ENCODE peak calls at places on chromosome 17, in eight cellular contexts. One of them, this sample, is unnamed.

GRCh38 chr17:16046966-16047365 is 47.3 kb downstream of the TTC19 start:
- DNase-seq in tibial artery: no peak
- DNase-seq in foreskin fibroblast: no peak
- DNase-seq in brain microvascular endothelial cell: peak
- DNase-seq in CD8-positive, alpha-beta memory T cell: no peak
- DNase-seq in HL-60: no peak
- DNase-seq in lung: no peak
- DNase-seq in cardiac fibroblast: no peak
- DNase-seq in this sample: no peak

GRCh38 chr17:58092101-58092796 is 9.0 kb downstream of the DYNLL2 start:
- DNase-seq in tibial artery: no peak
- DNase-seq in foreskin fibroblast: no peak
- DNase-seq in brain microvascular endothelial cell: no peak
- DNase-seq in CD8-positive, alpha-beta memory T cell: no peak
- DNase-seq in HL-60: no peak
- DNase-seq in lung: no peak
- DNase-seq in cardiac fibroblast: no peak
- DNase-seq in this sample: no peak

GRCh38 chr17:64938925-64939474 is 19.7 kb upstream of the LRRC37A3 start:
- DNase-seq in tibial artery: peak
- DNase-seq in foreskin fibroblast: peak
- DNase-seq in brain microvascular endothelial cell: peak
- DNase-seq in CD8-positive, alpha-beta memory T cell: peak
- DNase-seq in HL-60: peak
- DNase-seq in lung: peak
- DNase-seq in cardiac fibroblast: peak
- DNase-seq in this sample: peak

GRCh38 chr17:50220811-50221210 is 19.4 kb upstream of the COL1A1 start:
- DNase-seq in tibial artery: no peak
- DNase-seq in foreskin fibroblast: no peak
- DNase-seq in brain microvascular endothelial cell: no peak
- DNase-seq in CD8-positive, alpha-beta memory T cell: no peak
- DNase-seq in HL-60: no peak
- DNase-seq in lung: no peak
- DNase-seq in cardiac fibroblast: no peak
- DNase-seq in this sample: no peak

GRCh38 chr17:47072881-47073280 is 93.8 kb upstream of the RPRML start:
- DNase-seq in tibial artery: peak
- DNase-seq in foreskin fibroblast: peak
- DNase-seq in brain microvascular endothelial cell: no peak
- DNase-seq in CD8-positive, alpha-beta memory T cell: no peak
- DNase-seq in HL-60: peak
- DNase-seq in lung: no peak
- DNase-seq in cardiac fibroblast: no peak
- DNase-seq in this sample: no peak

GRCh38 chr17:76957600-76958464 is 89.6 kb downstream of the MGAT5B start:
- DNase-seq in tibial artery: no peak
- DNase-seq in foreskin fibroblast: peak
- DNase-seq in brain microvascular endothelial cell: peak
- DNase-seq in CD8-positive, alpha-beta memory T cell: no peak
- DNase-seq in HL-60: no peak
- DNase-seq in lung: no peak
- DNase-seq in cardiac fibroblast: peak
- DNase-seq in this sample: no peak

GRCh38 chr17:46876926-46877325 is 25.5 kb downstream of the WNT9B start:
- DNase-seq in tibial artery: no peak
- DNase-seq in foreskin fibroblast: no peak
- DNase-seq in brain microvascular endothelial cell: no peak
- DNase-seq in CD8-positive, alpha-beta memory T cell: no peak
- DNase-seq in HL-60: no peak
- DNase-seq in lung: no peak
- DNase-seq in cardiac fibroblast: no peak
- DNase-seq in this sample: no peak

GRCh38 chr17:58335779-58336455 is 7.3 kb upstream of the TSPOAP1 start:
- DNase-seq in tibial artery: no peak
- DNase-seq in foreskin fibroblast: no peak
- DNase-seq in brain microvascular endothelial cell: no peak
- DNase-seq in CD8-positive, alpha-beta memory T cell: peak
- DNase-seq in HL-60: peak
- DNase-seq in lung: no peak
- DNase-seq in cardiac fibroblast: no peak
- DNase-seq in this sample: no peak

GRCh38 chr17:74960739-74961342 is 11.7 kb downstream of the HID1 start:
- DNase-seq in tibial artery: no peak
- DNase-seq in foreskin fibroblast: peak
- DNase-seq in brain microvascular endothelial cell: peak
- DNase-seq in CD8-positive, alpha-beta memory T cell: peak
- DNase-seq in HL-60: peak
- DNase-seq in lung: peak
- DNase-seq in cardiac fibroblast: peak
- DNase-seq in this sample: peak

GRCh38 chr17:7080445-7081041 is 492 bp upstream of the CLEC10A start:
- DNase-seq in tibial artery: peak
- DNase-seq in foreskin fibroblast: no peak
- DNase-seq in brain microvascular endothelial cell: no peak
- DNase-seq in CD8-positive, alpha-beta memory T cell: no peak
- DNase-seq in HL-60: no peak
- DNase-seq in lung: peak
- DNase-seq in cardiac fibroblast: no peak
- DNase-seq in this sample: no peak

GRCh38 chr17:75755205-75755901 is 9.6 kb downstream of the GALK1 start:
- DNase-seq in tibial artery: no peak
- DNase-seq in foreskin fibroblast: peak
- DNase-seq in brain microvascular endothelial cell: no peak
- DNase-seq in CD8-positive, alpha-beta memory T cell: no peak
- DNase-seq in HL-60: no peak
- DNase-seq in lung: no peak
- DNase-seq in cardiac fibroblast: no peak
- DNase-seq in this sample: peak

GRCh38 chr17:6969323-6969726 is 26.5 kb upstream of the ALOX12 start:
- DNase-seq in tibial artery: no peak
- DNase-seq in foreskin fibroblast: no peak
- DNase-seq in brain microvascular endothelial cell: no peak
- DNase-seq in CD8-positive, alpha-beta memory T cell: no peak
- DNase-seq in HL-60: no peak
- DNase-seq in lung: no peak
- DNase-seq in cardiac fibroblast: peak
- DNase-seq in this sample: no peak

GRCh38 chr17:43020789-43021738 is 1.1 kb downstream of the VAT1 start:
- DNase-seq in tibial artery: peak
- DNase-seq in foreskin fibroblast: peak
- DNase-seq in brain microvascular endothelial cell: peak
- DNase-seq in CD8-positive, alpha-beta memory T cell: no peak
- DNase-seq in HL-60: peak
- DNase-seq in lung: peak
- DNase-seq in cardiac fibroblast: peak
- DNase-seq in this sample: peak

GRCh38 chr17:45787656-45788055 is 3.5 kb downstream of the CRHR1 start:
- DNase-seq in tibial artery: no peak
- DNase-seq in foreskin fibroblast: no peak
- DNase-seq in brain microvascular endothelial cell: no peak
- DNase-seq in CD8-positive, alpha-beta memory T cell: no peak
- DNase-seq in HL-60: no peak
- DNase-seq in lung: no peak
- DNase-seq in cardiac fibroblast: no peak
- DNase-seq in this sample: no peak

GRCh38 chr17:67477687-67478086 is 100.6 kb downstream of the PITPNC1 start:
- DNase-seq in tibial artery: no peak
- DNase-seq in foreskin fibroblast: peak
- DNase-seq in brain microvascular endothelial cell: peak
- DNase-seq in CD8-positive, alpha-beta memory T cell: no peak
- DNase-seq in HL-60: no peak
- DNase-seq in lung: no peak
- DNase-seq in cardiac fibroblast: peak
- DNase-seq in this sample: no peak

GRCh38 chr17:45008191-45008590 is 40.1 kb upstream of the C1QL1 start:
- DNase-seq in tibial artery: no peak
- DNase-seq in foreskin fibroblast: no peak
- DNase-seq in brain microvascular endothelial cell: no peak
- DNase-seq in CD8-positive, alpha-beta memory T cell: no peak
- DNase-seq in HL-60: peak
- DNase-seq in lung: no peak
- DNase-seq in cardiac fibroblast: no peak
- DNase-seq in this sample: no peak

GRCh38 chr17:50240876-50241275 is 33.4 kb upstream of the TMEM92 start:
- DNase-seq in tibial artery: no peak
- DNase-seq in foreskin fibroblast: peak
- DNase-seq in brain microvascular endothelial cell: no peak
- DNase-seq in CD8-positive, alpha-beta memory T cell: no peak
- DNase-seq in HL-60: no peak
- DNase-seq in lung: no peak
- DNase-seq in cardiac fibroblast: peak
- DNase-seq in this sample: no peak

GRCh38 chr17:62716834-62717588 is 89.5 kb downstream of the MRC2 start:
- DNase-seq in tibial artery: no peak
- DNase-seq in foreskin fibroblast: no peak
- DNase-seq in brain microvascular endothelial cell: no peak
- DNase-seq in CD8-positive, alpha-beta memory T cell: no peak
- DNase-seq in HL-60: no peak
- DNase-seq in lung: no peak
- DNase-seq in cardiac fibroblast: no peak
- DNase-seq in this sample: no peak

GRCh38 chr17:73189417-73190099 is 3.3 kb upstream of the COG1 start:
- DNase-seq in tibial artery: no peak
- DNase-seq in foreskin fibroblast: peak
- DNase-seq in brain microvascular endothelial cell: peak
- DNase-seq in CD8-positive, alpha-beta memory T cell: no peak
- DNase-seq in HL-60: peak
- DNase-seq in lung: no peak
- DNase-seq in cardiac fibroblast: peak
- DNase-seq in this sample: no peak

GRCh38 chr17:32484628-32485027 is 2.2 kb upstream of the CDK5R1 start:
- DNase-seq in tibial artery: no peak
- DNase-seq in foreskin fibroblast: no peak
- DNase-seq in brain microvascular endothelial cell: no peak
- DNase-seq in CD8-positive, alpha-beta memory T cell: no peak
- DNase-seq in HL-60: no peak
- DNase-seq in lung: no peak
- DNase-seq in cardiac fibroblast: no peak
- DNase-seq in this sample: no peak

GRCh38 chr17:80890551-80890930 is 101.1 kb upstream of the CHMP6 start:
- DNase-seq in tibial artery: no peak
- DNase-seq in foreskin fibroblast: no peak
- DNase-seq in brain microvascular endothelial cell: no peak
- DNase-seq in CD8-positive, alpha-beta memory T cell: no peak
- DNase-seq in HL-60: no peak
- DNase-seq in lung: no peak
- DNase-seq in cardiac fibroblast: no peak
- DNase-seq in this sample: no peak
- H3K4me3 ChIP-seq in tibial artery: no peak
- H3K4me3 ChIP-seq in foreskin fibroblast: no peak
- H3K4me3 ChIP-seq in brain microvascular endothelial cell: no peak
- H3K4me3 ChIP-seq in CD8-positive, alpha-beta memory T cell: peak
- H3K4me3 ChIP-seq in HL-60: no peak
- H3K4me3 ChIP-seq in lung: no peak
- H3K4me3 ChIP-seq in cardiac fibroblast: no peak
- H3K4me3 ChIP-seq in this sample: no peak

DNA sequence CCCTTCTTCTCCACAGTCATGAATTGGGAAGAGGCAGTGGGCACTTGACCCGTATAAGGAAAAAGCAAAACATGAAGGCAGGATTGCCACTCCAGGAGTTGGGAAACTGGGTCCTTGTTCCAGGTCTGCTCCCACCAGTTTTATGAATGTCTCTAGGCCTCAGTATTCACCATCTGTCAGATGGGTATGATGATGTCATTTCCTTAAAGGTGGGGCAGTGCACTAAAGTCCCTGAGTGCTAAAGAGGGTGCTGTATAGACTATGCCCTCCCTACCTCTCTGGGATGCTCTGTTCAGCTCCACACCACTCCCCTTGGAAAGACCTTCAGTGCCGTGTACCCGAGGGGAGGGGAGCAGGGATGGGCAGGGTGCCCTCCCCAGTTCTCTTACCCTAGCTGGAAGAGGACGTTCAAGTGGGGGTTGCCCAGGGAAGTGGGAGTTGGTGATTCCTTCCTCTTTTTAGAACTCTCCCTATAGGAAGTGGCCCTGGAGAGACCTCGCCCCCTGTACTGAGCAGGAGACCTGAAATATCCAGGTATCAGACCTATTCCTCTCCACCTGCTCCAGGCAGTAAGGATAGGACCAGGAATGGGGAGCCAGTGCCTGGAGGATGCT is 2.2 kb downstream of the LASP1 start:
- DNase-seq in tibial artery: no peak
- DNase-seq in foreskin fibroblast: no peak
- DNase-seq in brain microvascular endothelial cell: no peak
- DNase-seq in CD8-positive, alpha-beta memory T cell: no peak
- DNase-seq in HL-60: peak
- DNase-seq in lung: no peak
- DNase-seq in cardiac fibroblast: no peak
- DNase-seq in this sample: no peak
- H3K4me3 ChIP-seq in tibial artery: peak
- H3K4me3 ChIP-seq in foreskin fibroblast: peak
- H3K4me3 ChIP-seq in brain microvascular endothelial cell: peak
- H3K4me3 ChIP-seq in CD8-positive, alpha-beta memory T cell: peak
- H3K4me3 ChIP-seq in HL-60: peak
- H3K4me3 ChIP-seq in lung: peak
- H3K4me3 ChIP-seq in cardiac fibroblast: peak
- H3K4me3 ChIP-seq in this sample: no peak

GRCh38 chr17:17493249-17493985 is 2.8 kb downstream of the RASD1 start:
- DNase-seq in tibial artery: no peak
- DNase-seq in foreskin fibroblast: peak
- DNase-seq in brain microvascular endothelial cell: no peak
- DNase-seq in CD8-positive, alpha-beta memory T cell: no peak
- DNase-seq in HL-60: peak
- DNase-seq in lung: no peak
- DNase-seq in cardiac fibroblast: peak
- DNase-seq in this sample: peak
- H3K4me3 ChIP-seq in tibial artery: no peak
- H3K4me3 ChIP-seq in foreskin fibroblast: peak
- H3K4me3 ChIP-seq in brain microvascular endothelial cell: no peak
- H3K4me3 ChIP-seq in CD8-positive, alpha-beta memory T cell: no peak
- H3K4me3 ChIP-seq in HL-60: no peak
- H3K4me3 ChIP-seq in lung: no peak
- H3K4me3 ChIP-seq in cardiac fibroblast: no peak
- H3K4me3 ChIP-seq in this sample: no peak

DNA sequence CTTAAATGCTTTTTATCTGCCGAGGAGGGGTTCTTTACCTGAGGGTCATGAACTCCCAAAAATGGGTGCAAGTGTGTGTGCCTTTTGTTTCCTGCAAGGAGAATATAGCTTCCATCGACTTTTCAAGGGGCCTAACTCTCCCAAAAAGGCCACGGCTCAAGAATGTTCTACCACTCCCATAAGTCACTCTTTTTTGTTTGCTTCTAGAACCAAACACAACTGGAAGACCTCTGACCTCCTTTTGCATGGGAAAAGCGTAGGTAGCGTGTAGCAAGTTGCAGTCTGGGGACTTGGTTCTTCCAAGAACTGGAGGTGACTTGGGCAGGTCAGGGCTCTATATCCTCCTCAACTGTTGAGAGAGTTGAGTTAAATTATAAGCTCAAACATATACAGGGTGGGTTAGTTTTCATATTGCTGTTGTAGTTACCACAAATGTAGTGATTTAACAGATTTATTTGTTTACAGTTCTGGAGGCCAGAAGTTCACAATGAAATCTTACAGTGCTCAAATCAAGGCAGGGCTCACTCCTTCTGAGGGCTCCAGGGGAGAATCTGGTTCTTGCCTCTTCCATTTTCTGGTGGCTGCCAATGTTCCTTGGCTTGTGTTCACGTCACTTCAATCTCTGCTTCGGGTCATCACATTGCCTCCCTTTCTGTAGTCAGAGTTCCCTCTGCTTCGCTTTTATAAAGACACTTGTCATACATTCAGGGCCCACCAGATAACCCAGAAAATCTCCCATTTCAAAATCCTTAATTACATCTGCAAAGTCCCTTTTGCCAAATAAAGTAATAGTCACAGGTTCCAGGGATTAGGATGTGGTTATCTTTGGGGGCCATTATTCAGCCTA is 1.4 kb downstream of the TMEM97 start:
- DNase-seq in tibial artery: no peak
- DNase-seq in foreskin fibroblast: no peak
- DNase-seq in brain microvascular endothelial cell: no peak
- DNase-seq in CD8-positive, alpha-beta memory T cell: no peak
- DNase-seq in HL-60: no peak
- DNase-seq in lung: peak
- DNase-seq in cardiac fibroblast: no peak
- DNase-seq in this sample: no peak
- H3K4me3 ChIP-seq in tibial artery: no peak
- H3K4me3 ChIP-seq in foreskin fibroblast: peak
- H3K4me3 ChIP-seq in brain microvascular endothelial cell: peak
- H3K4me3 ChIP-seq in CD8-positive, alpha-beta memory T cell: no peak
- H3K4me3 ChIP-seq in HL-60: peak
- H3K4me3 ChIP-seq in lung: peak
- H3K4me3 ChIP-seq in cardiac fibroblast: no peak
- H3K4me3 ChIP-seq in this sample: peak

This sample was measured in HAP-1.